ENCODE peak calls at places on chromosome 13, in nine cellular contexts. W is stomach, G is H1, P is GM23338, M is esophagus muscularis mucosa, V is breast epithelium, E is spleen, Y is HCT116, R is SK-N-SH. S is an unnamed sample.

GRCh38 chr13:102902789-102903347 is 57.0 kb downstream of the ERCC5 start:
- DNase-seq in M (no peak), Y (no peak), R (no peak), V (no peak), W (no peak), G (peak), P (peak), E (no peak), S (no peak)

GRCh38 chr13:42064966-42065365 is 16.5 kb downstream of the DGKH start:
- DNase-seq in E (no peak), P (no peak), V (no peak), R (no peak), Y (no peak), M (no peak), G (no peak), W (no peak), S (no peak)

GRCh38 chr13:73754727-73755292 is 379.4 kb downstream of the KLF12 start:
- DNase-seq in R (peak), W (no peak), V (no peak), G (no peak), Y (peak), M (no peak), E (no peak), P (peak), S (no peak)

GRCh38 chr13:22961835-22962537 is 218.8 kb upstream of the SGCG start:
- DNase-seq in M (peak), V (no peak), G (peak), E (no peak), Y (no peak), W (no peak), R (no peak), P (no peak), S (no peak)

GRCh38 chr13:60051754-60052153 is 112.0 kb downstream of the DIAPH3 start:
- DNase-seq in R (no peak), M (no peak), V (no peak), G (no peak), Y (no peak), W (no peak), P (no peak), E (no peak), S (no peak)

GRCh38 chr13:31160857-31161582 is 684 bp downstream of the HSPH1 start:
- DNase-seq in R (peak), Y (no peak), P (peak), G (peak), E (peak), V (no peak), M (no peak), W (peak), S (peak)

GRCh38 chr13:36750461-36750860 is 68.6 kb upstream of the RFXAP start:
- DNase-seq in E (no peak), W (no peak), R (no peak), M (no peak), Y (no peak), G (no peak), P (no peak), V (no peak), S (no peak)

GRCh38 chr13:78607409-78608253 is 4.3 kb upstream of the POU4F1 start:
- DNase-seq in P (peak), V (no peak), Y (no peak), W (no peak), M (no peak), R (peak), E (peak), G (peak), S (peak)

GRCh38 chr13:23579072-23579885 is 9.1 kb downstream of the TNFRSF19 start:
- DNase-seq in Y (peak), V (peak), E (peak), W (peak), G (peak), R (peak), P (peak), M (peak), S (peak)

GRCh38 chr13:52695856-52696255 is 43.2 kb downstream of the SUGT1 start:
- DNase-seq in M (no peak), P (no peak), V (no peak), G (no peak), E (no peak), R (no peak), Y (no peak), W (no peak), S (no peak)

GRCh38 chr13:40447857-40448256 is 218.6 kb downstream of the FOXO1 start:
- DNase-seq in P (peak), Y (no peak), V (no peak), G (no peak), R (no peak), M (no peak), W (no peak), E (no peak), S (no peak)

GRCh38 chr13:43005460-43006236 is 13.6 kb upstream of the EPSTI1 start:
- DNase-seq in V (no peak), Y (no peak), E (no peak), G (no peak), M (no peak), P (peak), R (no peak), W (no peak), S (no peak)

GRCh38 chr13:44790289-44790688 is 199.0 kb downstream of the NUFIP1 start:
- DNase-seq in G (peak), P (peak), E (no peak), Y (no peak), R (no peak), M (no peak), W (peak), V (no peak), S (no peak)

GRCh38 chr13:59112375-59112774 is 1051.4 kb downstream of the DIAPH3 start:
- DNase-seq in Y (no peak), E (no peak), V (no peak), R (peak), M (no peak), G (no peak), W (no peak), P (no peak), S (no peak)

GRCh38 chr13:28338202-28338601 is 156.7 kb downstream of the FLT1 start:
- DNase-seq in E (no peak), V (no peak), W (no peak), M (no peak), G (no peak), Y (no peak), P (no peak), R (no peak), S (no peak)

GRCh38 chr13:20974981-20975585 is 72.5 kb upstream of the XPO4 start:
- DNase-seq in W (no peak), E (no peak), R (no peak), Y (no peak), P (no peak), V (no peak), M (no peak), G (no peak), S (no peak)

GRCh38 chr13:58051807-58052375 is 420.3 kb downstream of the PCDH17 start:
- DNase-seq in V (no peak), P (peak), R (no peak), Y (no peak), M (no peak), E (no peak), G (no peak), W (no peak), S (no peak)

GRCh38 chr13:110234532-110234931 is 72.4 kb downstream of the COL4A1 start:
- DNase-seq in W (no peak), V (no peak), G (peak), M (peak), Y (no peak), P (no peak), E (no peak), R (no peak), S (no peak)

GRCh38 chr13:111212517-111212873 is 97.4 kb downstream of the ARHGEF7 start:
- DNase-seq in W (no peak), Y (no peak), P (no peak), G (no peak), R (no peak), M (no peak), V (no peak), E (no peak), S (no peak)

GRCh38 chr13:110590577-110590976 is 24.8 kb upstream of the NAXD start:
- DNase-seq in P (no peak), W (peak), E (no peak), R (no peak), V (peak), M (no peak), Y (no peak), G (no peak), S (peak)

GRCh38 chr13:32726374-32727037 is 140.3 kb downstream of the PDS5B start:
- DNase-seq in R (no peak), G (no peak), P (no peak), E (no peak), M (no peak), V (no peak), Y (no peak), W (no peak), S (no peak)

GRCh38 chr13:81726037-81726726 is 1385.3 kb upstream of the SPRY2 start:
- DNase-seq in R (no peak), V (no peak), P (no peak), G (no peak), W (no peak), E (no peak), Y (no peak), M (no peak), S (no peak)

GRCh38 chr13:98816406-98816805 is 63.9 kb upstream of the SLC15A1 start:
- DNase-seq in P (no peak), G (no peak), V (no peak), Y (no peak), M (no peak), W (no peak), R (no peak), E (no peak), S (no peak)

GRCh38 chr13:100230813-100231575 is 142.1 kb downstream of the PCCA start:
- DNase-seq in E (no peak), Y (no peak), W (no peak), P (no peak), R (no peak), V (no peak), G (no peak), M (no peak), S (no peak)

GRCh38 chr13:52899206-52899605 is 50.8 kb upstream of the PCDH8 start:
- DNase-seq in G (no peak), M (no peak), V (no peak), W (no peak), Y (no peak), E (no peak), P (no peak), R (no peak), S (no peak)

GRCh38 chr13:42119091-42119490 is 70.6 kb downstream of the DGKH start:
- DNase-seq in W (no peak), P (no peak), M (no peak), Y (no peak), G (no peak), R (no peak), V (no peak), E (no peak), S (no peak)

GRCh38 chr13:20495087-20496023 is 30.3 kb downstream of the CRYL1 start:
- DNase-seq in P (peak), R (peak), W (peak), V (no peak), G (peak), M (no peak), Y (peak), E (no peak), S (no peak)

GRCh38 chr13:50842711-50843255 is 709 bp downstream of the DLEU7 start:
- DNase-seq in R (no peak), P (peak), M (no peak), E (peak), G (peak), Y (no peak), V (no peak), W (no peak), S (no peak)

GRCh38 chr13:50842246-50842645 is 1.2 kb downstream of the DLEU7 start:
- DNase-seq in Y (no peak), V (no peak), P (no peak), M (no peak), G (no peak), W (no peak), E (no peak), R (peak), S (no peak)

GRCh38 chr13:50845211-50845610 is 1.7 kb upstream of the DLEU7 start:
- DNase-seq in W (no peak), M (no peak), Y (no peak), E (no peak), V (no peak), G (no peak), P (no peak), R (no peak), S (no peak)

GRCh38 chr13:50844181-50844875 is 836 bp upstream of the DLEU7 start:
- DNase-seq in W (no peak), G (no peak), E (no peak), P (no peak), Y (no peak), M (no peak), V (no peak), R (no peak), S (no peak)

GRCh38 chr13:50843256-50844043 is at the start of gene DLEU7:
- DNase-seq in G (peak), Y (no peak), V (no peak), P (peak), R (peak), E (no peak), M (no peak), W (no peak), S (peak)
- H3K4me3 ChIP-seq in G (peak), Y (no peak), V (no peak), P (peak), R (no peak), E (peak), M (peak), W (peak), S (no peak)

DNA sequence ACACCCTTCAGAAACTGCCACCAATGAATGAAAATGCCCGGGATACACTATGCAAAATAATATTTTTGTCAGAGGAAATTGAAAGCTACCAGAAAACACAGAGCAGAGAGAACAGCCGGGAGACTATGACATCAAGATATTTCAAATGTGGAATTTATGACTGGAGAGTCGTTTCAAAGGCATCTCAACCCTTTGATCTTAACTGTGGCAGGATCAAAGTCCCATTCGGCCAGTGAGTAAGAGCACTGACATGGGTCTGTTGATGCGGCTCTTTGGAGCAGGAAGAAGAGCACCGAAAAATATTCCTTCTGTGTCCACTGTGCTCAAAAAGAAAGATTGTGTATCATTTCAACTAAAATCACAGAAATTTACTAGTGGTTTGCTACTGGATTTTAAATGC is 201.9 kb downstream of the RFC3 start:
- DNase-seq in V (no peak), G (no peak), P (no peak), M (no peak), E (no peak), R (no peak), W (no peak), Y (peak), S (no peak)
- TF ChIP-seq POLR2AphosphoS5 in V (no peak), G (no peak), P (no peak), M (no peak), E (no peak), R (no peak), W (no peak), Y (peak), S (no peak)

GRCh38 chr13:34070544-34071303 is 252.8 kb downstream of the RFC3 start:
- DNase-seq in W (no peak), Y (no peak), R (no peak), M (no peak), G (no peak), E (no peak), P (no peak), V (no peak), S (no peak)

GRCh38 chr13:34078334-34078999 is 260.5 kb downstream of the RFC3 start:
- DNase-seq in R (no peak), M (no peak), G (no peak), W (no peak), E (no peak), Y (no peak), V (no peak), P (peak), S (no peak)

GRCh38 chr13:34076943-34077703 is 259.2 kb downstream of the RFC3 start:
- DNase-seq in M (no peak), V (no peak), W (no peak), G (no peak), Y (peak), E (no peak), R (peak), P (peak), S (no peak)

DNA sequence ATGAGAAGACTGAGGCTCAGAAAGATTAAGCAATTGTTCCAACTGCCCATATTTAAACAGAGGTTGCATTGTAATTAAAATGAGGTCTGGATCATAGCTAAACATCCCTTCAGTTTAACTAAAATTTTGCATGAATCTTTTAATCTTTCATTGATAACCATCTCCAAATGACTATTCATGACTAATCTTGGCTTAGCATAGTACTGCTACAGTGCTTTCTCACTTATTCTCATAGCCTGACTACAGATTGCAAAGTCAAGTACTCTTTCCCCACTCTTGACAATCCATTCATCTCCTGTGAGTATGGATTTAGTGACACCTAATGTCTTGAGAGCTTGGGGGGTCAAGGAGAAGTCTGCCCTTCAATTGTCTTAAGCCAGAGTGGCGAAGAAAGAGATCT is 258.4 kb downstream of the RFC3 start:
- DNase-seq in E (no peak), P (no peak), W (no peak), V (no peak), R (no peak), G (no peak), Y (no peak), M (no peak), S (no peak)
- TF ChIP-seq CTCF in E (no peak), P (no peak), W (no peak), V (no peak), R (no peak), G (no peak), Y (no peak), M (no peak), S (no peak)

DNA sequence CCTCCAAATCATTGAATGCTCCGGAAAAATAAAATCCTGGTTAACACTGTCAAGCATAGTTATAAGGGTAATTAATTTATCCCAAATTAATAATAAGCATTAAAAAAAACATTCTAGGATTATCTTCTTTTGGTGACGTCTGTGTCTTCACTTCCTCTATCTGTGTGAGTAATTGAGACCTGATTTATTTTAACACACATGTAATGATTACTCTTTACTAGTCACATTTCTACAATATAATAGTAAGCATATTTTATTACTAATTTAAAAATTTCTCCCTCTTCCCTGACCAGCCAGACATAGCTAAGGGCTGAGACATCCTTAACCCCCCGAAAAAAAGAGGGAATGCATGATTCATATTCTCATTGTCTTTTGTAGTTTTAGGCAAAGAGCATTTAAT is 2.3 kb downstream of the FNDC3A start:
- DNase-seq in E (no peak), Y (no peak), W (no peak), M (no peak), P (no peak), R (no peak), G (no peak), V (no peak), S (no peak)
- H3K4me3 ChIP-seq in E (peak), Y (no peak), W (peak), M (peak), P (peak), R (peak), G (no peak), V (peak), S (no peak)

DNA sequence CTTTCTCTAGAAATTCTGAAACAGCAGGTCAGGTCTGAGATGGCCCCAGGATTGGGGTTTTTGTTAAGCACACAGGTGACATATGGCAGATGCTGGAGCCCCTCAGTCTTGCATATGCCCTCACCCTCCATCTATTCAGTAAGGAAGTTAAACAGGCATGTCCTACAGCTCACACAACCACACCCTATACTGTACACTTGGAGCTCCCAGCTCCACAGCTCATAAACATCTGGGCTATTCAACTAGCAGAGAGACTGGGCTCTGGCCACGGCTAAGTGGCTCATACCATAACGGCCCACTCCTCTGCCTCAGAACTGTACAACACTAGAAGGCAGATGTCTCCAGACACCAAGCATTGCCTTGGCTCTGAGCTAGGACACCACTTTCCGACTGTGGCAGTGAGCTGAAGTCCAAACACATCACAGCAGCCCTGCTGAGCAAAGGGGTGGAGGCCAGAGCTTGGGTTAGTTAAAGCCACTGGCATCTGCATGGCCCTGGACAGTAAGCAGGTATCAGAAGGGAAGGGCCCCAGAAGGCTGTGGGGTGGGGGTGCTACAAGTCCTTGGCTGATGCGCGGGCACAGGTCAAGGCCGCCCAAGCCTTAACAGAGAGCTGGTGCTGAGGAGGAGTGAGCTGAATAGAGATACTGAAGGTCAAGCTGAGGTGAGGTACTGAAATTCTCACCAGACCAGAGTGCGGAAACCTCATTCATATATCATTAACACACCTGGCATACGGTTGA is 79.1 kb downstream of the ABCC4 start:
- DNase-seq in V (no peak), W (no peak), E (no peak), R (no peak), P (no peak), G (peak), Y (no peak), M (no peak), S (no peak)
- TF ChIP-seq POLR2AphosphoS5 in V (no peak), W (no peak), E (no peak), R (no peak), P (no peak), G (no peak), Y (no peak), M (no peak), S (no peak)

DNA sequence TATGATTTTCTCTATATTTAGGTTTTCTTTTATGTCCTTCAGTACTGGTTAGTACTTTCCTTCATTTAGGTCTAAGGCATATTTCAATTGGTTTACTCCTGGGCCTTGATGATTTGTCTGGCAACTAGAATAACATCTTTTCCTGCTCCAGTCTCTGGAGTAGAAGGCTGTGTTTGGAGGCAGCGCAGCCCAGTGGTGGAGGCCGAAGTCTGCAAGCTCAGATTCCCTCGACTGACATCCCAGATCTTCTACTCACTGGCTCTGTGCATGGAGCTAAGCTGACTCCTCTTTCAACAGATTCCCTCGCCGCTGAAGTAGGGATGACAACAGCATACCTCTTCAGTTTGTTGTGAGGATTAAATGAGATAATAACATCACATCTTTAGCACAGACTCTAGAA is 141.0 kb downstream of the RAP2A start:
- DNase-seq in P (peak), E (no peak), M (no peak), G (peak), Y (peak), V (no peak), W (no peak), R (no peak), S (no peak)
- TF ChIP-seq CTCF in P (peak), E (peak), M (peak), G (peak), Y (peak), V (no peak), W (no peak), R (peak), S (no peak)